ENCODE peak calls at places on chromosomes 5 and 9, in eight cellular contexts. One of them, this sample, is unnamed.

GRCh38 chr5:96885518-96886338 is 9.4 kb downstream of the ERAP2 start:
- DNase-seq in C1 segment of cervical spinal cord: no peak
- DNase-seq in GM20000: peak
- DNase-seq in AG08396: no peak
- DNase-seq in T1000: no peak
- DNase-seq in activated T-helper 1 cell treated with Interleukin-2 at 50 U/mL for 16 hours: no peak
- DNase-seq in endothelial cell: no peak
- DNase-seq in GM12865: peak
- DNase-seq in this sample: no peak

GRCh38 chr9:21873540-21874221 is 71.2 kb downstream of the MTAP start:
- DNase-seq in GM12865: no peak
- DNase-seq in GM20000: no peak
- DNase-seq in T1000: no peak
- DNase-seq in endothelial cell: no peak
- DNase-seq in AG08396: peak
- DNase-seq in C1 segment of cervical spinal cord: no peak
- DNase-seq in activated T-helper 1 cell treated with Interleukin-2 at 50 U/mL for 16 hours: no peak
- DNase-seq in this sample: no peak

GRCh38 chr9:108439967-108440366 is 415.8 kb downstream of the ACTL7B start:
- DNase-seq in endothelial cell: no peak
- DNase-seq in C1 segment of cervical spinal cord: no peak
- DNase-seq in activated T-helper 1 cell treated with Interleukin-2 at 50 U/mL for 16 hours: no peak
- DNase-seq in GM20000: no peak
- DNase-seq in GM12865: no peak
- DNase-seq in AG08396: peak
- DNase-seq in T1000: no peak
- DNase-seq in this sample: peak

GRCh38 chr5:143400541-143401252 is 2.8 kb downstream of the NR3C1 start:
- DNase-seq in GM20000: no peak
- DNase-seq in AG08396: peak
- DNase-seq in T1000: no peak
- DNase-seq in activated T-helper 1 cell treated with Interleukin-2 at 50 U/mL for 16 hours: no peak
- DNase-seq in endothelial cell: no peak
- DNase-seq in GM12865: peak
- DNase-seq in C1 segment of cervical spinal cord: no peak
- DNase-seq in this sample: no peak

GRCh38 chr5:35924122-35924949 is 14.1 kb downstream of the CAPSL start:
- DNase-seq in C1 segment of cervical spinal cord: no peak
- DNase-seq in T1000: peak
- DNase-seq in GM12865: no peak
- DNase-seq in GM20000: no peak
- DNase-seq in endothelial cell: no peak
- DNase-seq in AG08396: peak
- DNase-seq in activated T-helper 1 cell treated with Interleukin-2 at 50 U/mL for 16 hours: no peak
- DNase-seq in this sample: peak

GRCh38 chr5:108516771-108517170 is 134.9 kb upstream of the FBXL17 start:
- DNase-seq in T1000: no peak
- DNase-seq in GM20000: no peak
- DNase-seq in AG08396: no peak
- DNase-seq in endothelial cell: no peak
- DNase-seq in C1 segment of cervical spinal cord: no peak
- DNase-seq in GM12865: no peak
- DNase-seq in activated T-helper 1 cell treated with Interleukin-2 at 50 U/mL for 16 hours: no peak
- DNase-seq in this sample: no peak

GRCh38 chr9:90141723-90142122 is 500.9 kb downstream of the DIRAS2 start:
- DNase-seq in endothelial cell: no peak
- DNase-seq in GM20000: peak
- DNase-seq in GM12865: peak
- DNase-seq in C1 segment of cervical spinal cord: no peak
- DNase-seq in T1000: no peak
- DNase-seq in activated T-helper 1 cell treated with Interleukin-2 at 50 U/mL for 16 hours: no peak
- DNase-seq in AG08396: peak
- DNase-seq in this sample: peak

GRCh38 chr9:92723801-92724323 is 40.8 kb downstream of the BICD2 start:
- DNase-seq in endothelial cell: no peak
- DNase-seq in T1000: no peak
- DNase-seq in AG08396: no peak
- DNase-seq in C1 segment of cervical spinal cord: no peak
- DNase-seq in GM12865: no peak
- DNase-seq in GM20000: no peak
- DNase-seq in activated T-helper 1 cell treated with Interleukin-2 at 50 U/mL for 16 hours: no peak
- DNase-seq in this sample: no peak

GRCh38 chr9:23825143-23825531 is 903 bp downstream of the ELAVL2 start:
- DNase-seq in activated T-helper 1 cell treated with Interleukin-2 at 50 U/mL for 16 hours: no peak
- DNase-seq in GM20000: no peak
- DNase-seq in endothelial cell: no peak
- DNase-seq in AG08396: no peak
- DNase-seq in GM12865: no peak
- DNase-seq in T1000: no peak
- DNase-seq in C1 segment of cervical spinal cord: no peak
- DNase-seq in this sample: no peak

GRCh38 chr9:137083418-137084004 is 3.3 kb upstream of the MAN1B1 start:
- DNase-seq in T1000: peak
- DNase-seq in activated T-helper 1 cell treated with Interleukin-2 at 50 U/mL for 16 hours: no peak
- DNase-seq in AG08396: peak
- DNase-seq in GM12865: peak
- DNase-seq in GM20000: peak
- DNase-seq in endothelial cell: no peak
- DNase-seq in C1 segment of cervical spinal cord: no peak
- DNase-seq in this sample: peak

GRCh38 chr5:11172484-11172883 is 411.4 kb upstream of the DAP start:
- DNase-seq in T1000: no peak
- DNase-seq in C1 segment of cervical spinal cord: no peak
- DNase-seq in activated T-helper 1 cell treated with Interleukin-2 at 50 U/mL for 16 hours: no peak
- DNase-seq in AG08396: no peak
- DNase-seq in endothelial cell: no peak
- DNase-seq in GM12865: no peak
- DNase-seq in GM20000: no peak
- DNase-seq in this sample: no peak

GRCh38 chr5:133433641-133434040 is 178.7 kb downstream of the FSTL4 start:
- DNase-seq in T1000: no peak
- DNase-seq in GM12865: no peak
- DNase-seq in endothelial cell: no peak
- DNase-seq in GM20000: no peak
- DNase-seq in activated T-helper 1 cell treated with Interleukin-2 at 50 U/mL for 16 hours: no peak
- DNase-seq in AG08396: no peak
- DNase-seq in C1 segment of cervical spinal cord: no peak
- DNase-seq in this sample: no peak

GRCh38 chr9:135907006-135907434 is 326 bp downstream of the CAMSAP1 start:
- DNase-seq in T1000: no peak
- DNase-seq in activated T-helper 1 cell treated with Interleukin-2 at 50 U/mL for 16 hours: no peak
- DNase-seq in AG08396: peak
- DNase-seq in GM20000: no peak
- DNase-seq in C1 segment of cervical spinal cord: no peak
- DNase-seq in endothelial cell: peak
- DNase-seq in GM12865: peak
- DNase-seq in this sample: no peak

GRCh38 chr9:126295516-126295915 is 31.1 kb upstream of the MVB12B start:
- DNase-seq in endothelial cell: no peak
- DNase-seq in T1000: no peak
- DNase-seq in GM20000: no peak
- DNase-seq in AG08396: no peak
- DNase-seq in C1 segment of cervical spinal cord: no peak
- DNase-seq in activated T-helper 1 cell treated with Interleukin-2 at 50 U/mL for 16 hours: no peak
- DNase-seq in GM12865: no peak
- DNase-seq in this sample: no peak

GRCh38 chr5:1133108-1133507 is 21.2 kb upstream of the SLC12A7 start:
- DNase-seq in AG08396: no peak
- DNase-seq in endothelial cell: no peak
- DNase-seq in activated T-helper 1 cell treated with Interleukin-2 at 50 U/mL for 16 hours: no peak
- DNase-seq in C1 segment of cervical spinal cord: no peak
- DNase-seq in GM20000: no peak
- DNase-seq in T1000: no peak
- DNase-seq in GM12865: no peak
- DNase-seq in this sample: no peak

GRCh38 chr9:31030741-31031202 is 1353.7 kb upstream of the ACO1 start:
- DNase-seq in GM20000: no peak
- DNase-seq in T1000: no peak
- DNase-seq in activated T-helper 1 cell treated with Interleukin-2 at 50 U/mL for 16 hours: no peak
- DNase-seq in GM12865: no peak
- DNase-seq in C1 segment of cervical spinal cord: no peak
- DNase-seq in endothelial cell: no peak
- DNase-seq in AG08396: peak
- DNase-seq in this sample: peak

GRCh38 chr9:123470121-123470851 is 114.3 kb downstream of the CRB2 start:
- DNase-seq in activated T-helper 1 cell treated with Interleukin-2 at 50 U/mL for 16 hours: no peak
- DNase-seq in GM12865: no peak
- DNase-seq in GM20000: no peak
- DNase-seq in C1 segment of cervical spinal cord: no peak
- DNase-seq in AG08396: no peak
- DNase-seq in endothelial cell: peak
- DNase-seq in T1000: no peak
- DNase-seq in this sample: no peak

GRCh38 chr5:81908771-81909170 is 63.1 kb upstream of the ATG10 start:
- DNase-seq in GM12865: no peak
- DNase-seq in T1000: no peak
- DNase-seq in activated T-helper 1 cell treated with Interleukin-2 at 50 U/mL for 16 hours: no peak
- DNase-seq in AG08396: no peak
- DNase-seq in GM20000: no peak
- DNase-seq in endothelial cell: no peak
- DNase-seq in C1 segment of cervical spinal cord: no peak
- DNase-seq in this sample: no peak

GRCh38 chr5:76403963-76404693 is 1.0 kb downstream of the IQGAP2 start:
- DNase-seq in GM12865: peak
- DNase-seq in endothelial cell: peak
- DNase-seq in T1000: no peak
- DNase-seq in activated T-helper 1 cell treated with Interleukin-2 at 50 U/mL for 16 hours: peak
- DNase-seq in GM20000: peak
- DNase-seq in C1 segment of cervical spinal cord: no peak
- DNase-seq in AG08396: no peak
- DNase-seq in this sample: no peak

GRCh38 chr5:36839479-36839878 is 37.1 kb upstream of the NIPBL start:
- DNase-seq in T1000: no peak
- DNase-seq in GM20000: no peak
- DNase-seq in activated T-helper 1 cell treated with Interleukin-2 at 50 U/mL for 16 hours: no peak
- DNase-seq in GM12865: no peak
- DNase-seq in endothelial cell: no peak
- DNase-seq in AG08396: no peak
- DNase-seq in C1 segment of cervical spinal cord: no peak
- DNase-seq in this sample: no peak